ENCODE peak calls at places on chromosomes 6 and 20, in four cellular contexts. P is dorsolateral prefrontal cortex, T is fibroblast of lung, E is uterus. V is an unnamed sample.
A peak's percentile ranks its signal among the peaks of the same experiment; 100 is the strongest.

GRCh38 chr6:35687658-35688604 is 784 bp downstream of the FKBP5 start:
- DNase-seq in P (peak; percentile 56), T (peak; percentile 49), E (peak; percentile 44), V (no peak)

GRCh38 chr6:70725817-70726413 is 58.2 kb downstream of the SMAP1 start:
- DNase-seq in T (peak; percentile 36), P (no peak), E (no peak), V (no peak)

GRCh38 chr6:10383312-10384063 is 31.4 kb downstream of the TFAP2A start:
- DNase-seq in P (no peak), E (no peak), T (no peak), V (no peak)

GRCh38 chr6:39493717-39494116 is 171.2 kb upstream of the KCNK16 start:
- DNase-seq in P (no peak), T (peak; percentile 29), E (no peak), V (no peak)

GRCh38 chr6:147604373-147604772 is 95.9 kb downstream of the SAMD5 start:
- DNase-seq in P (no peak), E (no peak), T (peak; percentile 41), V (no peak)

GRCh38 chr20:62172666-62173065 is 10.2 kb upstream of the MTG2 start:
- DNase-seq in T (no peak), E (no peak), P (no peak), V (no peak)

GRCh38 chr6:34362176-34362575 is 30.3 kb downstream of the NUDT3 start:
- DNase-seq in E (no peak), T (no peak), P (no peak), V (no peak)

GRCh38 chr6:137811121-137811911 is 55.7 kb upstream of the TNFAIP3 start:
- DNase-seq in T (peak; percentile 77), E (peak; percentile 59), P (no peak), V (no peak)

GRCh38 chr20:35111141-35111888 is 18.7 kb upstream of the TRPC4AP start:
- DNase-seq in T (peak; percentile 45), P (no peak), E (no peak), V (no peak)

GRCh38 chr6:154605207-154605877 is 94.9 kb upstream of the CNKSR3 start:
- DNase-seq in P (no peak), T (no peak), E (no peak), V (no peak)

GRCh38 chr6:105844275-105844848 is 241.8 kb upstream of the PRDM1 start:
- DNase-seq in P (peak; percentile 62), T (peak; percentile 69), E (peak; percentile 42), V (no peak)

GRCh38 chr20:3572151-3572550 is 91.0 kb downstream of the GFRA4 start:
- DNase-seq in E (no peak), P (no peak), T (no peak), V (no peak)

GRCh38 chr6:112979830-112980229 is 632.7 kb downstream of the RFPL4B start:
- DNase-seq in T (no peak), P (no peak), E (no peak), V (no peak)

GRCh38 chr6:77462359-77463307 is 658 bp downstream of the HTR1B start:
- DNase-seq in T (no peak), P (no peak), E (no peak), V (no peak)

GRCh38 chr6:160077526-160077925 is 44.1 kb upstream of the SLC22A1 start:
- DNase-seq in E (no peak), T (peak; percentile 13), P (no peak), V (no peak)

GRCh38 chr6:123533862-123534261 is 102.9 kb downstream of the TRDN start:
- DNase-seq in P (no peak), T (no peak), E (no peak), V (no peak)

GRCh38 chr20:42754713-42755112 is 435.0 kb downstream of the PTPRT start:
- DNase-seq in E (no peak), P (no peak), T (no peak), V (no peak)

GRCh38 chr6:101125380-101125971 is 244.3 kb upstream of the ASCC3 start:
- DNase-seq in T (no peak), E (no peak), P (no peak), V (no peak)

GRCh38 chr6:5205877-5206840 is 54.6 kb downstream of the LYRM4 start:
- DNase-seq in T (peak; percentile 63), P (peak; percentile 72), E (peak; percentile 68), V (no peak)

GRCh38 chr6:7975764-7976146 is 65.2 kb upstream of the TXNDC5 start:
- DNase-seq in P (no peak), T (no peak), E (no peak), V (no peak)

GRCh38 chr20:13613917-13614316 is 24.8 kb downstream of the TASP1 start:
- DNase-seq in T (no peak), E (no peak), P (no peak), V (no peak)

GRCh38 chr6:111565316-111566221 is 40.1 kb downstream of the TRAF3IP2 start:
- DNase-seq in P (no peak), E (no peak), T (no peak), V (no peak)

GRCh38 chr6:6474170-6474920 is 114.2 kb upstream of the LY86 start:
- DNase-seq in T (no peak), E (no peak), P (no peak), V (no peak)

GRCh38 chr6:35295521-35296315 is 1.9 kb upstream of the DEF6 start:
- DNase-seq in P (no peak), T (no peak), E (no peak), V (no peak)

GRCh38 chr20:4225778-4226177 is 210.4 kb upstream of the RNF24 start:
- DNase-seq in E (peak; percentile 37), T (peak; percentile 97), P (no peak), V (no peak)

GRCh38 chr20:52219441-52219840 is 27.9 kb upstream of the ZFP64 start:
- DNase-seq in P (no peak), T (no peak), E (no peak), V (no peak)

GRCh38 chr6:89610149-89610642 is 28.4 kb downstream of the LYRM2 start:
- DNase-seq in P (peak; percentile 49), T (peak; percentile 37), E (peak; percentile 46), V (no peak)

GRCh38 chr6:169316651-169317050 is 63.0 kb upstream of the THBS2 start:
- DNase-seq in E (no peak), T (no peak), P (no peak), V (no peak)

GRCh38 chr6:113997106-113997505 is 26.2 kb upstream of the HDAC2 start:
- DNase-seq in T (peak; percentile 84), E (no peak), P (no peak), V (no peak)

GRCh38 chr20:20734475-20734948 is 22.1 kb upstream of the RALGAPA2 start:
- DNase-seq in T (no peak), P (no peak), E (no peak), V (no peak)

GRCh38 chr6:44333942-44334341 is 8.5 kb upstream of the SPATS1 start:
- DNase-seq in P (no peak), E (no peak), T (no peak), V (no peak)

GRCh38 chr20:20525756-20526155 is 157.9 kb downstream of the INSM1 start:
- DNase-seq in T (no peak), P (peak; percentile 51), E (no peak), V (no peak)

GRCh38 chr6:130585587-130585986 is 219.8 kb downstream of the TMEM200A start:
- DNase-seq in E (no peak), P (no peak), T (no peak), V (no peak)

GRCh38 chr20:10061641-10062040 is 26.9 kb downstream of the ANKEF1 start:
- DNase-seq in P (no peak), E (no peak), T (no peak), V (no peak)

GRCh38 chr6:84516151-84516550 is 248.2 kb downstream of the TBX18 start:
- DNase-seq in P (no peak), T (no peak), E (no peak), V (no peak)

GRCh38 chr6:168851460-168852103 is 402.1 kb downstream of the THBS2 start:
- DNase-seq in E (no peak), T (peak; percentile 25), P (no peak), V (no peak)

DNA sequence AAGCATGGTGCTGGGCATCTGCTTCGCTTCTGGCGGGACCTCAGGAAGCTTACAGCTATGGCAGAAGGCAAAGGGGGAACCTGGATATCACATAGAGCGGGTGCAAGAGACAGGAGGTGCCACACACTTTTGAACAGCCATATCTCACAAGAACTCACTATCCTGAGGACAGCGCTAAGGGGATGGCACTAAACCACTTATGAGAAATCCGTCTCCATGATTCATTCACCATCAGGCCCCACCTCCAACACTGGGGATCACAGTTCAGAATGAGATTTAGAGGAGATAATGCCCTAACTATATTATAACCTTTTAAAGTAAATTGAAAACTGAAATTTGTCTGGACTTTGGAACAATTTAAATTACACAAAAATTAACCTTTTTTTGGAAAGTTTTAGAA is 37.8 kb upstream of the SUMO4 start:
- DNase-seq in T (no peak), P (no peak), E (no peak), V (no peak)
- TF ChIP-seq CTCF in T (no peak), P (no peak), E (no peak), V (no peak)

GRCh38 chr6:144911322-144911721 is 626.2 kb downstream of the UTRN start:
- DNase-seq in E (no peak), P (no peak), T (no peak), V (no peak)

GRCh38 chr6:144908004-144908403 is 622.9 kb downstream of the UTRN start:
- DNase-seq in P (no peak), T (peak; percentile 76), E (no peak), V (no peak)

GRCh38 chr6:144918073-144918472 is 632.9 kb downstream of the UTRN start:
- DNase-seq in T (no peak), P (no peak), E (no peak), V (no peak)

GRCh38 chr6:144909753-144910280 is 624.7 kb downstream of the UTRN start:
- DNase-seq in E (no peak), T (no peak), P (no peak), V (no peak)

DNA sequence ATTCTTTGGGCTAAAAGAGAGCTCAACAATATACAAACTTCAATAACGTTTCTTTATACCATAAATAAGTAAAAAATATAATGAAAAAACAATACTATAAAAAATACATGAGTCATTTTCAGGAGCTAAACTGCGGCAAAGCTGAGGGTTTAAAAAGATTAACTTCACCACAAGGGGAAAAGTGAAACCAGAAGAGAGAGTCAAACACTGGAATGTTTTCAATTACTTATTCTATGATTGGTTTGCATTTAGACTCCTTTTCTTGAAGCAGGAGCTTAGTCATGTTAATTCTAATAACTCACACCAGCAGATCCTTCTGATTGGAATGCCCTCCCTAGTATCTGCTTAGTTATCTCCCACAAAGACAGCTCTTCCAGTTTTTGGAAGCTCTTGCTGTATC is 627.3 kb downstream of the UTRN start:
- DNase-seq in P (no peak), E (no peak), T (peak; percentile 74), V (no peak)
- TF ChIP-seq CTCF in P (no peak), E (no peak), T (no peak), V (no peak)

DNA sequence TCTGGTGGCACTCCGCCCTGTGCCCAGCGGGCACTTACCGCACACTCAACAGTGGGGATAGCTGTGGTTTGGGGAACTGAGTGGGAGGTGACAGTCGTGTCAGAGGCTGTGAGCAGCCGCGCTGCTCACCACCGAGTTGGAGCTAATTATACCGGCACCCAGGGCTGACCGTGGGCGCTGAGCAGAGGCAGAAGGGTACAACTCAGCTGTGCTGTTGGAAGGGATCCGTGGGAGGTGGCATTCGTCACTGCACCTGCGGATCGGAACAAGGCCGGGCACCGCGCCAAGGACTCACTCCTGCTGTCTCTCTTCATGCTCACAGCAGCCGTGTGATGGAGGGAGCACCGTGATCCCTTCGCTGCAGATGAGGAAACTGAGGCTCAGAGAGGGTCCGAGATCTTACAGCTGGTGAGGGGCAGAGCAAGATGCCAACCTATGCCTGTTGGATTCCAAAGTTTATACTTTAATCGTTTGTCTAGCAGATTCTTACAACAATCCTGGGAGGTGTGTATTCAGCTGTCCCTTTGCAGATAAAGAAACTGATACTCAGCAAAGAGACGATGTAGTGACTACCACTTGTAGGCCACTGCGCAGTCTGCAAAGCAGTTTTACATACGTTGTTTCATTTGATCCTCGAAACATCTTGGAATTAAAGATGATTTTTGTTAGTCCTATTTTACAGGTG is 713 bp upstream of the ELMO2 start:
- DNase-seq in P (peak; percentile 80), T (no peak), E (peak; percentile 56), V (no peak)
- TF ChIP-seq CTCF in P (no peak), T (no peak), E (no peak), V (no peak)

GRCh38 chr6:3822747-3823445 is 26.3 kb upstream of the FAM50B start:
- DNase-seq in T (no peak), E (no peak), P (no peak), V (no peak)
- TF ChIP-seq CTCF in T (no peak), E (no peak), P (no peak), V (no peak)